ENCODE peak calls at places on chromosomes 1 and 21, in four cellular contexts. One of them, this sample, is unnamed.

GRCh38 chr1:55632058-55632457 is 416.9 kb upstream of the USP24 start:
- DNase-seq in NCI-H1436: no peak
- DNase-seq in left ventricle myocardium superior: no peak
- DNase-seq in WTC11: no peak
- DNase-seq in this sample: no peak

GRCh38 chr1:33710989-33711388 is 152.9 kb upstream of the HMGB4 start:
- DNase-seq in left ventricle myocardium superior: no peak
- DNase-seq in WTC11: no peak
- DNase-seq in NCI-H1436: no peak
- DNase-seq in this sample: no peak

GRCh38 chr1:26994772-26995625 is 1.5 kb downstream of the TRNP1 start:
- DNase-seq in left ventricle myocardium superior: no peak
- DNase-seq in WTC11: no peak
- DNase-seq in NCI-H1436: peak
- DNase-seq in this sample: no peak

GRCh38 chr21:21188513-21189188 is 190.4 kb downstream of the NCAM2 start:
- DNase-seq in WTC11: no peak
- DNase-seq in NCI-H1436: peak
- DNase-seq in left ventricle myocardium superior: no peak
- DNase-seq in this sample: no peak

GRCh38 chr1:18446751-18447150 is 34.0 kb upstream of the KLHDC7A start:
- DNase-seq in left ventricle myocardium superior: no peak
- DNase-seq in WTC11: no peak
- DNase-seq in NCI-H1436: no peak
- DNase-seq in this sample: no peak

GRCh38 chr1:26016944-26017545 is 4.5 kb upstream of the EXTL1 start:
- DNase-seq in WTC11: no peak
- DNase-seq in left ventricle myocardium superior: no peak
- DNase-seq in NCI-H1436: no peak
- DNase-seq in this sample: no peak

GRCh38 chr1:180309338-180309737 is 79.3 kb downstream of the LHX4 start:
- DNase-seq in WTC11: no peak
- DNase-seq in left ventricle myocardium superior: no peak
- DNase-seq in NCI-H1436: no peak
- DNase-seq in this sample: peak

GRCh38 chr21:45886610-45887026 is 95.0 kb upstream of the COL6A1 start:
- DNase-seq in left ventricle myocardium superior: peak
- DNase-seq in WTC11: no peak
- DNase-seq in NCI-H1436: no peak
- DNase-seq in this sample: no peak

GRCh38 chr1:71630073-71630472 is 549.2 kb upstream of the ZRANB2 start:
- DNase-seq in NCI-H1436: no peak
- DNase-seq in left ventricle myocardium superior: no peak
- DNase-seq in WTC11: no peak
- DNase-seq in this sample: no peak

GRCh38 chr21:46024983-46025860 is 43.7 kb downstream of the COL6A1 start:
- DNase-seq in NCI-H1436: no peak
- DNase-seq in WTC11: no peak
- DNase-seq in left ventricle myocardium superior: no peak
- DNase-seq in this sample: peak

GRCh38 chr1:151221616-151222015 is 23.3 kb downstream of the PIP5K1A start:
- DNase-seq in WTC11: no peak
- DNase-seq in NCI-H1436: no peak
- DNase-seq in left ventricle myocardium superior: no peak
- DNase-seq in this sample: no peak

GRCh38 chr1:160777486-160778089 is 18.4 kb upstream of the LY9 start:
- DNase-seq in left ventricle myocardium superior: no peak
- DNase-seq in WTC11: peak
- DNase-seq in NCI-H1436: peak
- DNase-seq in this sample: peak

GRCh38 chr21:25934130-25934529 is 199.4 kb downstream of the GABPA start:
- DNase-seq in left ventricle myocardium superior: no peak
- DNase-seq in NCI-H1436: no peak
- DNase-seq in WTC11: no peak
- DNase-seq in this sample: no peak

GRCh38 chr1:247347395-247348222 is 15.9 kb upstream of the ZNF496 start:
- DNase-seq in left ventricle myocardium superior: peak
- DNase-seq in WTC11: peak
- DNase-seq in NCI-H1436: no peak
- DNase-seq in this sample: no peak

GRCh38 chr1:29709711-29710169 is 473.4 kb downstream of the PTPRU start:
- DNase-seq in NCI-H1436: peak
- DNase-seq in WTC11: no peak
- DNase-seq in left ventricle myocardium superior: no peak
- DNase-seq in this sample: no peak